ENCODE peak calls at places on chromosomes 16 and 17, in four cellular contexts. One of them, this sample, is unnamed.

GRCh38 chr16:58814348-58814801 is 80.3 kb upstream of the GOT2 start:
- DNase-seq in left ventricle myocardium inferior: peak; percentile 23
- DNase-seq in coronary artery: no peak
- DNase-seq in mesendoderm: peak; percentile 51
- DNase-seq in this sample: peak; percentile 75

GRCh38 chr17:73096866-73097265 is 4.4 kb upstream of the SLC39A11 start:
- DNase-seq in left ventricle myocardium inferior: no peak
- DNase-seq in mesendoderm: no peak
- DNase-seq in coronary artery: no peak
- DNase-seq in this sample: no peak

GRCh38 chr16:86578499-86579267 is at the start of gene FOXL1:
- DNase-seq in coronary artery: peak; percentile 79
- DNase-seq in mesendoderm: peak; percentile 40
- DNase-seq in left ventricle myocardium inferior: peak; percentile 57
- DNase-seq in this sample: peak; percentile 82

GRCh38 chr16:84093879-84094270 is 22.9 kb downstream of the MBTPS1 start:
- DNase-seq in left ventricle myocardium inferior: no peak
- DNase-seq in coronary artery: no peak
- DNase-seq in mesendoderm: no peak
- DNase-seq in this sample: no peak

GRCh38 chr16:88923926-88924833 is 52.8 kb downstream of the CBFA2T3 start:
- DNase-seq in mesendoderm: peak; percentile 32
- DNase-seq in coronary artery: no peak
- DNase-seq in left ventricle myocardium inferior: no peak
- DNase-seq in this sample: peak; percentile 79

GRCh38 chr16:70324998-70325765 is 21.5 kb upstream of the DDX19A start:
- DNase-seq in coronary artery: no peak
- DNase-seq in mesendoderm: no peak
- DNase-seq in left ventricle myocardium inferior: no peak
- DNase-seq in this sample: no peak

GRCh38 chr17:6474906-6475305 is 30.7 kb downstream of the PIMREG start:
- DNase-seq in left ventricle myocardium inferior: no peak
- DNase-seq in coronary artery: no peak
- DNase-seq in mesendoderm: no peak
- DNase-seq in this sample: no peak

GRCh38 chr16:9053006-9053601 is 38.3 kb upstream of the HAPSTR1 start:
- DNase-seq in coronary artery: peak; percentile 73
- DNase-seq in mesendoderm: peak; percentile 99
- DNase-seq in left ventricle myocardium inferior: peak; percentile 25
- DNase-seq in this sample: peak; percentile 97

GRCh38 chr16:3789375-3790067 is 72.2 kb upstream of the TRAP1 start:
- DNase-seq in left ventricle myocardium inferior: no peak
- DNase-seq in mesendoderm: no peak
- DNase-seq in coronary artery: no peak
- DNase-seq in this sample: no peak

GRCh38 chr17:79533116-79533515 is 77.7 kb downstream of the RBFOX3 start:
- DNase-seq in left ventricle myocardium inferior: no peak
- DNase-seq in mesendoderm: no peak
- DNase-seq in coronary artery: no peak
- DNase-seq in this sample: no peak

GRCh38 chr16:83895942-83896341 is 3.0 kb upstream of the MLYCD start:
- DNase-seq in left ventricle myocardium inferior: no peak
- DNase-seq in coronary artery: no peak
- DNase-seq in mesendoderm: no peak
- DNase-seq in this sample: no peak

GRCh38 chr17:19010729-19011505 is 6.4 kb upstream of the FAM83G start:
- DNase-seq in coronary artery: no peak
- DNase-seq in mesendoderm: peak; percentile 38
- DNase-seq in left ventricle myocardium inferior: no peak
- DNase-seq in this sample: no peak

GRCh38 chr17:80799553-80800403 is 191.9 kb upstream of the CHMP6 start:
- DNase-seq in mesendoderm: no peak
- DNase-seq in coronary artery: peak; percentile 47
- DNase-seq in left ventricle myocardium inferior: no peak
- DNase-seq in this sample: peak; percentile 47

DNA sequence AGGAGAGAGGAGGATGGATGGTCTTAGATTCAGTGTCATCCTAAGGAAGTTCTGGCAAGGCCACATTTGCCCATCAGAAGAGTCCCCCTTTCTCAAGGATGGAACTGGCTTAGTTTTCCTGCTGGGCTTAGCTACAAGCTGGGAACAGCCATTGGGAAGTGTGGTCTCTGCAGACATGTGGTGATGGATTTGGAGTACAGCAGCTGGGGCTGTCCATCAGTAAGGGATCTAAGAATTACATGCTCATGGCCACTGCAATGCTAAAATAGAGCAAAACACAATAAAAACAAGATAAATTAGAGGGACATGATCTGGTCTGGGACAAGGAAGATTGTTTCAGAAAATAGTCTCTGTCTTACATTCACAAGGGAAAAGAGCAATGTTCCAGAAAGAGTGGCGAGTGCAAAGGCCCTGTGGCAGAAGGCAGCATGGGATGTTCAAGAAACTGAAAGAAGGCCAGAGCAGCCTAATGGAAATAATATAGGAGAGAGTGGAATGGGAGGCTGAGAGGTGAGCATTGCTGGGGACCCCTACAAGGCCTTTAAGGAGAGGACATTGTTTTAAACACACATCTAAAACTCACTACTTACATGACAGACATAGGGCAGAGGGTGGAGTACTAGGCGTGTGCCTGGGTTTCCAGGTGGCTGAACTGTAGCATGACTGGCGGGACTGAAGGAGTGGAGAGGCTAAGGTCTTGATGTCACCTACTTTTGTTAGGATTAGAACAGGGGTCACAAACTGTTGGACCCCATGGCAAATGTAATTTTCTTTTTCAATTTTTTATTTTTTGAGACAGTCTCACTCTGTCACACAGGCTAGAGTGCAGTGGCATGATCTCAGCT is 17.0 kb upstream of the TOX3 start:
- DNase-seq in coronary artery: no peak
- DNase-seq in left ventricle myocardium inferior: no peak
- DNase-seq in mesendoderm: no peak
- DNase-seq in this sample: no peak
- H3K27ac ChIP-seq in coronary artery: no peak overlapping the region
- H3K27ac ChIP-seq in left ventricle myocardium inferior: no peak overlapping the region
- H3K27ac ChIP-seq in mesendoderm: no peak overlapping the region
- H3K27ac ChIP-seq in this sample: no peak overlapping the region

DNA sequence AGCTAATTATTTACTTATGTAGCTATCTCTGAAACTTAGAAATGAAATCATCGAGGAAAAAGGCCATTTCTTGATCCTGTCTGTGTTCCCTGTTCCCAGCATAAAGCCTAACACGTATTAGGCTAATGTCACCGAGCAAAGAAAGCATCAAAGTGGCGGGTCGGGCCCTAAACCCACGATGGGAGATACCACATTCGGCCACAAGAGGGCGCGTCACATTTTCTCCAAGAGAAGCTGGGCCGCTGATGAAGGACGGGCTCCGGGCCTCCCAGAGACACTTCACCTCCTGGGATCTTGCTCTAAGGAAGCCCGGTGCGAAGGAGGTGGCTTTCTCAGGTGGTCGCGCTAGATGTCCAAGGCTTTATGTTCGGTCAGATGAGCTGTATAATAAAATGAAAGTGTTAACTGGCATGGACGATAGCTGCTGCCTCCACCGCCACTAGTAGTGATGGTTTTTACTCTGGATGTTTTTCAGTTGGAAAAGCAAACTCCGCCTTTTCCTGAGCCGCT is 853 bp upstream of the PDK2 start:
- DNase-seq in coronary artery: peak; percentile 94
- DNase-seq in left ventricle myocardium inferior: peak; percentile 92
- DNase-seq in mesendoderm: peak; percentile 92
- DNase-seq in this sample: peak; percentile 99
- H3K27ac ChIP-seq in coronary artery: peak overlapping the region; percentile 97
- H3K27ac ChIP-seq in left ventricle myocardium inferior: peak overlapping the region; percentile 97
- H3K27ac ChIP-seq in mesendoderm: no peak overlapping the region
- H3K27ac ChIP-seq in this sample: no peak overlapping the region

DNA sequence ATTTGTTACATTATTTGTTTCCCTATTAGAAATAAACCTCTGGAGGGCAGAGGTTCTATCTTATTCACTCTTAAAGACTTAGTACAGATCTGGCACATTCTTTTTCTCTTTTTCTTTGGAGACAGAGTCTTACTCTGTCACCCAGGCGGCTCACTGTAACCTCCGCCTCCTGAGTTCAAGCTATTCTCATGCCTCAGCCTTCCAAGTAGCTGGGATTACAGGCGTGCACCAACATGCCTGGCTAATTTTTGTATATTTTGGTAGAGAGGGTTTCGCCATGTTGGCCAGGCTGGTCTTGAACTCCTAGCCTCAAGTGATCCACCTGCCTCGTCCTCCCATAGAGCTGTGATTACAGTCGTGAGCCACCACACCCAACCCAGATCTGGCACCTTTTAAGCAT is 52.2 kb downstream of the GPATCH8 start:
- DNase-seq in left ventricle myocardium inferior: no peak
- DNase-seq in coronary artery: no peak
- DNase-seq in mesendoderm: no peak
- DNase-seq in this sample: no peak
- H3K27ac ChIP-seq in left ventricle myocardium inferior: no peak overlapping the region
- H3K27ac ChIP-seq in coronary artery: no peak overlapping the region
- H3K27ac ChIP-seq in mesendoderm: no peak overlapping the region
- H3K27ac ChIP-seq in this sample: no peak overlapping the region

GRCh38 chr17:28528329-28529011 is 22.3 kb downstream of the FOXN1 start:
- DNase-seq in coronary artery: no peak
- DNase-seq in left ventricle myocardium inferior: no peak
- DNase-seq in mesendoderm: no peak
- DNase-seq in this sample: no peak

GRCh38 chr17:28526381-28526780 is 20.2 kb downstream of the FOXN1 start:
- DNase-seq in mesendoderm: no peak
- DNase-seq in coronary artery: no peak
- DNase-seq in left ventricle myocardium inferior: no peak
- DNase-seq in this sample: no peak

GRCh38 chr17:28527181-28527681 is 21.1 kb downstream of the FOXN1 start:
- DNase-seq in left ventricle myocardium inferior: no peak
- DNase-seq in coronary artery: no peak
- DNase-seq in mesendoderm: no peak
- DNase-seq in this sample: no peak

GRCh38 chr17:28529012-28529400 is 22.9 kb downstream of the FOXN1 start:
- DNase-seq in coronary artery: no peak
- DNase-seq in left ventricle myocardium inferior: no peak
- DNase-seq in mesendoderm: no peak
- DNase-seq in this sample: no peak

DNA sequence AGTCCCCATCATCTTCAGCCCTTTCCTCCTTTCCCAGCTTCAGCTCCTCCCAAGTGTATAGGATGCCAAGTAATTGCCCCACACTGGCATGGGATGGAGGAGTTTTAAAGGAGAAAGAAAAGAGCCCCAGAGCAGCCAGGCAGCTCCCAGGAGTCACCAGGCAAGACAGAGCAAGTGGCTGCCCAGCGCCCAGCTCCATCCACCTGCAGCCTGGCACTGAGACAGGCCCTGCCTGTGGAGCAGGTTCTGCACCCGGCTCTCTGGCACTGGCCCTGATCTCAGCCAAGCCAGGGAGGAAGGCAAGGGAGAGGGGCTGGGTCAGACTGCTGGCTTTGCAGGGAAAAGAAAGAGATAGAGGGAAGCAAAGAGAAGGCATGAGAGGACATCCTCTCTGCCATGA is 21.7 kb downstream of the FOXN1 start:
- DNase-seq in coronary artery: no peak
- DNase-seq in left ventricle myocardium inferior: no peak
- DNase-seq in mesendoderm: no peak
- DNase-seq in this sample: no peak
- H3K27ac ChIP-seq in coronary artery: no peak overlapping the region
- H3K27ac ChIP-seq in left ventricle myocardium inferior: no peak overlapping the region
- H3K27ac ChIP-seq in mesendoderm: no peak overlapping the region
- H3K27ac ChIP-seq in this sample: no peak overlapping the region

This sample was measured in endodermal cell.